ENCODE peak calls at places on chromosomes 13 and 19, in five cellular contexts. C is globus pallidus, T is astrocyte, M is ACHN, G is AG20443. J is an unnamed sample.

GRCh38 chr19:19670070-19670551 is 1.5 kb downstream of the ZNF101 start:
- DNase-seq in C (no peak), M (no peak), G (no peak), T (no peak), J (no peak)

GRCh38 chr13:24208314-24208713 is 47.8 kb downstream of the SPATA13 start:
- DNase-seq in M (peak), G (peak), T (peak), C (no peak), J (peak)

GRCh38 chr19:56507446-56508281 is at the start of gene ZNF471:
- DNase-seq in G (peak), T (peak), M (no peak), C (peak), J (peak)

GRCh38 chr13:102091231-102091630 is 310.6 kb downstream of the FGF14 start:
- DNase-seq in T (no peak), M (peak), C (no peak), G (no peak), J (peak)

GRCh38 chr19:57903298-57904174 is 12.9 kb downstream of the ZNF417 start:
- DNase-seq in T (peak), G (peak), C (peak), M (peak), J (no peak)

GRCh38 chr13:21917046-21918010 is 246.5 kb downstream of the FGF9 start:
- DNase-seq in M (no peak), T (no peak), G (peak), C (no peak), J (no peak)

GRCh38 chr19:4108767-4109625 is 14.9 kb downstream of the MAP2K2 start:
- DNase-seq in M (no peak), T (no peak), C (no peak), G (no peak), J (no peak)

GRCh38 chr19:8457209-8457608 is 12.4 kb downstream of the HNRNPM start:
- DNase-seq in M (no peak), T (no peak), C (no peak), G (no peak), J (no peak)

GRCh38 chr19:17829855-17830566 is 8.7 kb upstream of the INSL3 start:
- DNase-seq in M (peak), C (no peak), G (peak), T (peak), J (peak)

J was measured in brain microvascular endothelial cell.